ENCODE peak calls at places on chromosome 19, in seven cellular contexts. F, U, D, M, L, O and A are unnamed samples.

GRCh38 chr19:28705008-28705407 is 507.9 kb downstream of the UQCRFS1 start:
- DNase-seq in F (no peak), U (peak), D (no peak), M (no peak), L (peak), O (peak), A (peak)

GRCh38 chr19:5228932-5229777 is 111.5 kb downstream of the PTPRS start:
- DNase-seq in F (no peak), U (no peak), D (no peak), M (no peak), L (no peak), O (no peak), A (no peak)

GRCh38 chr19:44051654-44052402 is at the start of gene ZNF223:
- DNase-seq in F (peak), U (peak), D (peak), M (peak), L (peak), O (peak), A (peak)

GRCh38 chr19:12623361-12624031 is 12.8 kb downstream of the ZNF791 start:
- DNase-seq in F (no peak), U (peak), D (no peak), M (no peak), L (no peak), O (no peak), A (no peak)

GRCh38 chr19:588758-589692 is 656 bp upstream of the HCN2 start:
- DNase-seq in F (no peak), U (no peak), D (no peak), M (peak), L (no peak), O (peak), A (no peak)

GRCh38 chr19:32677657-32678056 is 2.0 kb downstream of the RGS9BP start:
- DNase-seq in F (no peak), U (no peak), D (peak), M (peak), L (peak), O (no peak), A (peak)

GRCh38 chr19:39582891-39583625 is 19.3 kb upstream of the LGALS13 start:
- DNase-seq in F (no peak), U (no peak), D (no peak), M (no peak), L (no peak), O (no peak), A (no peak)

GRCh38 chr19:49120325-49120683 is 960 bp downstream of the PPFIA3 start:
- DNase-seq in F (no peak), U (no peak), D (no peak), M (no peak), L (no peak), O (no peak), A (no peak)

GRCh38 chr19:30226464-30227070 is 145.6 kb upstream of the ZNF536 start:
- DNase-seq in F (peak), U (no peak), D (no peak), M (no peak), L (peak), O (no peak), A (no peak)

GRCh38 chr19:4654437-4655361 is 15.4 kb downstream of the TNFAIP8L1 start:
- DNase-seq in F (no peak), U (no peak), D (no peak), M (no peak), L (no peak), O (no peak), A (no peak)

GRCh38 chr19:42292963-42293362 is 9.0 kb upstream of the PRR19 start:
- DNase-seq in F (no peak), U (no peak), D (no peak), M (no peak), L (no peak), O (no peak), A (no peak)

GRCh38 chr19:11887618-11888531 is at the start of gene ZNF69:
- DNase-seq in F (peak), U (peak), D (peak), M (peak), L (peak), O (peak), A (peak)

GRCh38 chr19:44988896-44989563 is 12.2 kb upstream of the RELB start:
- DNase-seq in F (peak), U (peak), D (peak), M (peak), L (peak), O (peak), A (peak)

GRCh38 chr19:418761-419632 is 10.1 kb upstream of the C2CD4C start:
- DNase-seq in F (peak), U (no peak), D (no peak), M (no peak), L (no peak), O (no peak), A (no peak)

GRCh38 chr19:37691881-37692504 is 27.6 kb downstream of the ZNF607 start:
- DNase-seq in F (peak), U (peak), D (peak), M (peak), L (peak), O (peak), A (peak)

GRCh38 chr19:48741222-48741999 is 1.0 kb upstream of the RASIP1 start:
- DNase-seq in F (peak), U (no peak), D (no peak), M (peak), L (peak), O (peak), A (no peak)

GRCh38 chr19:2221250-2221831 is 14.8 kb downstream of the PLEKHJ1 start:
- DNase-seq in F (no peak), U (peak), D (no peak), M (no peak), L (no peak), O (no peak), A (peak)

GRCh38 chr19:55075366-55075998 is at the start of gene EPS8L1:
- DNase-seq in F (peak), U (no peak), D (no peak), M (peak), L (peak), O (peak), A (no peak)

GRCh38 chr19:13002970-13003540 is 7.8 kb downstream of the NFIX start:
- DNase-seq in F (no peak), U (no peak), D (no peak), M (no peak), L (no peak), O (no peak), A (no peak)

GRCh38 chr19:11138659-11139526 is 16.7 kb downstream of the SPC24 start:
- DNase-seq in F (peak), U (peak), D (peak), M (peak), L (peak), O (peak), A (peak)

GRCh38 chr19:5947435-5947834 is 30.5 kb downstream of the RANBP3 start:
- DNase-seq in F (no peak), U (peak), D (no peak), M (no peak), L (no peak), O (peak), A (peak)

GRCh38 chr19:40907968-40908735 is 26.1 kb upstream of the CYP2A7 start:
- DNase-seq in F (peak), U (no peak), D (no peak), M (peak), L (no peak), O (no peak), A (no peak)

GRCh38 chr19:1469200-1469935 is 9.6 kb downstream of the C19orf25 start:
- DNase-seq in F (no peak), U (no peak), D (no peak), M (no peak), L (no peak), O (no peak), A (no peak)

GRCh38 chr19:18197306-18197705 is 4.3 kb downstream of the MPV17L2 start:
- DNase-seq in F (no peak), U (no peak), D (no peak), M (no peak), L (no peak), O (no peak), A (no peak)

GRCh38 chr19:5588441-5588840 is 20.7 kb upstream of the TINCR start:
- DNase-seq in F (no peak), U (no peak), D (no peak), M (no peak), L (no peak), O (no peak), A (no peak)

GRCh38 chr19:13033819-13034611 is 38.7 kb downstream of the NFIX start:
- DNase-seq in F (peak), U (peak), D (no peak), M (peak), L (peak), O (peak), A (peak)

GRCh38 chr19:50514346-50515167 is 844 bp upstream of the ASPDH start:
- DNase-seq in F (no peak), U (no peak), D (no peak), M (no peak), L (no peak), O (no peak), A (no peak)

GRCh38 chr19:752652-753517 is 2.0 kb downstream of the MISP start:
- DNase-seq in F (no peak), U (peak), D (no peak), M (no peak), L (no peak), O (peak), A (peak)

GRCh38 chr19:49362926-49363264 is 679 bp upstream of the TEAD2 start:
- DNase-seq in F (no peak), U (peak), D (peak), M (no peak), L (no peak), O (peak), A (no peak)

GRCh38 chr19:39052846-39053245 is 20.5 kb upstream of the FBXO27 start:
- DNase-seq in F (no peak), U (no peak), D (no peak), M (no peak), L (no peak), O (no peak), A (no peak)

GRCh38 chr19:35782589-35782988 is 7.2 kb downstream of the ARHGAP33 start:
- DNase-seq in F (no peak), U (no peak), D (no peak), M (no peak), L (no peak), O (no peak), A (no peak)

GRCh38 chr19:39246951-39247669 is 1.5 kb downstream of the IFNL4 start:
- DNase-seq in F (peak), U (no peak), D (no peak), M (peak), L (peak), O (no peak), A (no peak)

GRCh38 chr19:8473652-8474476 is 28.6 kb downstream of the PRAM1 start:
- DNase-seq in F (no peak), U (no peak), D (no peak), M (no peak), L (no peak), O (no peak), A (no peak)

GRCh38 chr19:42066075-42066754 is 3.8 kb downstream of the GRIK5 start:
- DNase-seq in F (peak), U (peak), D (no peak), M (peak), L (peak), O (no peak), A (peak)

GRCh38 chr19:16445238-16446107 is 26.3 kb downstream of the EPS15L1 start:
- DNase-seq in F (no peak), U (peak), D (no peak), M (no peak), L (no peak), O (peak), A (peak)

GRCh38 chr19:33798701-33799111 is 2.0 kb downstream of the KCTD15 start:
- DNase-seq in F (no peak), U (peak), D (peak), M (no peak), L (peak), O (no peak), A (peak)

GRCh38 chr19:33801411-33801810 is 4.7 kb downstream of the KCTD15 start:
- DNase-seq in F (no peak), U (no peak), D (no peak), M (no peak), L (no peak), O (no peak), A (no peak)

GRCh38 chr19:33799507-33799906 is 2.8 kb downstream of the KCTD15 start:
- DNase-seq in F (no peak), U (no peak), D (no peak), M (peak), L (peak), O (no peak), A (no peak)

GRCh38 chr19:33802001-33802400 is 5.3 kb downstream of the KCTD15 start:
- DNase-seq in F (no peak), U (no peak), D (no peak), M (no peak), L (no peak), O (no peak), A (no peak)

GRCh38 chr19:33800012-33800680 is 3.5 kb downstream of the KCTD15 start:
- DNase-seq in F (no peak), U (no peak), D (no peak), M (no peak), L (no peak), O (no peak), A (no peak)
- H3K9ac ChIP-seq in F (no peak), U (no peak), D (no peak), M (no peak), L (no peak), O (no peak), A (no peak)

DNA sequence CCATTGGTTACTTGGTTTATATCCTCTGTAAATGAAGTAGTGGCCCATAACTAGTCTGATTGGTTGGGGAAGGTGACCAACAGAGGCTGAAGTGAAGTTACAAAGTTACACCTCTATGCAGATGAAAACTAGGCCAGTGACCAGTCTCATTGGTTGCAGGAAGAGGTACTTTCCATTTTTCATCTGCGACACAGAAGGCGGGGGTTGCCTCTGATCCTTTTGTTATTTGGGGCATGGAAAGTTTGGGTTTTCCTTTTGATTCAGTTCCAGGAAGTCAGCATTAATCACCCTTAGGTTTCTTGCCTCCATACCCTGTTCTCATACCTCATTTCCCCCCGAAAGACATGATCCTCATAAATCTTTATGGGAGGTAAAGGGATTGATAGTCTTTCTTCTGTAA is 20.2 kb downstream of the ZNF544 start:
- DNase-seq in F (no peak), U (no peak), D (no peak), M (no peak), L (no peak), O (no peak), A (no peak)
- H3K23ac ChIP-seq in F (no peak), U (no peak), D (no peak), M (no peak), L (no peak), O (no peak), A (no peak)

GRCh38 chr19:15284091-15284490 is 48.2 kb downstream of the BRD4 start:
- DNase-seq in F (no peak), U (no peak), D (no peak), M (no peak), L (no peak), O (no peak), A (no peak)
- H3K4me2 ChIP-seq in F (no peak), U (no peak), D (no peak), M (no peak), L (no peak), O (no peak), A (no peak)

GRCh38 chr19:3508771-3509535 is 2.8 kb downstream of the FZR1 start:
- DNase-seq in F (no peak), U (peak), D (no peak), M (no peak), L (no peak), O (no peak), A (no peak)
- H3K9ac ChIP-seq in F (no peak), U (no peak), D (peak), M (no peak), L (no peak), O (no peak), A (no peak)